ENCODE peak calls at places on chromosomes 13 and 19, in ten cellular contexts. S, H, F, M, N, G, O, A, K and T are unnamed samples.

GRCh38 chr13:32107474-32107873 is 75.9 kb downstream of the FRY start:
- DNase-seq in G (no peak), S (no peak), K (no peak), H (no peak), F (no peak), A (peak), O (no peak), M (no peak), N (no peak), T (no peak)

GRCh38 chr13:113564331-113565023 is 20.1 kb upstream of the TFDP1 start:
- DNase-seq in M (no peak), A (no peak), K (no peak), S (no peak), N (no peak), F (no peak), H (no peak), G (no peak), O (no peak), T (no peak)

GRCh38 chr13:94210826-94211225 is 268.7 kb downstream of the DCT start:
- DNase-seq in K (no peak), O (no peak), F (no peak), S (no peak), G (no peak), N (no peak), A (no peak), H (no peak), M (no peak), T (no peak)

GRCh38 chr13:97043302-97043701 is 49.0 kb upstream of the OXGR1 start:
- DNase-seq in M (no peak), N (no peak), A (peak), F (no peak), H (no peak), G (no peak), K (no peak), O (no peak), S (no peak), T (no peak)

GRCh38 chr13:83057119-83057518 is 825.2 kb downstream of the SLITRK1 start:
- DNase-seq in S (no peak), H (no peak), G (no peak), M (no peak), F (no peak), O (no peak), K (no peak), A (no peak), N (peak), T (no peak)

GRCh38 chr19:21595185-21595584 is 89.8 kb downstream of the ZNF429 start:
- DNase-seq in H (no peak), G (no peak), M (peak), N (no peak), F (peak), O (no peak), K (no peak), A (no peak), S (no peak), T (no peak)

GRCh38 chr19:16326401-16327130 is 1.9 kb downstream of the KLF2 start:
- DNase-seq in H (no peak), F (no peak), S (no peak), A (peak), M (no peak), K (no peak), N (no peak), G (no peak), O (no peak), T (no peak)

GRCh38 chr19:56217039-56217949 is 15.2 kb downstream of the ZSCAN5C start:
- DNase-seq in K (no peak), H (no peak), A (peak), M (peak), O (no peak), S (peak), N (peak), F (no peak), G (peak), T (no peak)

GRCh38 chr19:45528744-45529453 is 21.6 kb downstream of the VASP start:
- DNase-seq in N (no peak), A (no peak), S (no peak), K (no peak), M (peak), O (no peak), H (no peak), F (no peak), G (peak), T (peak)

GRCh38 chr13:27359203-27359821 is 65.1 kb upstream of the GTF3A start:
- DNase-seq in A (peak), M (peak), S (peak), F (peak), O (peak), N (peak), H (peak), K (peak), G (peak), T (peak)

GRCh38 chr19:15479391-15480345 is at the start of gene PGLYRP2:
- DNase-seq in H (peak), A (no peak), N (no peak), S (no peak), G (no peak), M (peak), K (no peak), O (no peak), F (no peak), T (no peak)

GRCh38 chr19:18450934-18451836 is 13.3 kb upstream of the ISYNA1 start:
- DNase-seq in O (no peak), F (peak), G (peak), H (peak), N (peak), M (peak), K (peak), A (peak), S (peak), T (peak)

GRCh38 chr13:48437381-48437780 is 24.5 kb upstream of the LPAR6 start:
- DNase-seq in S (peak), N (peak), K (peak), M (peak), G (no peak), O (no peak), H (no peak), F (peak), A (peak), T (no peak)

GRCh38 chr13:112062047-112062618 is 4.8 kb upstream of the SOX1 start:
- DNase-seq in M (no peak), F (no peak), H (no peak), S (no peak), A (no peak), K (no peak), N (no peak), O (no peak), G (no peak), T (no peak)

GRCh38 chr13:110334841-110335490 is 27.9 kb downstream of the COL4A2 start:
- DNase-seq in K (peak), S (no peak), A (no peak), H (no peak), G (no peak), F (no peak), O (no peak), M (no peak), N (no peak), T (no peak)

GRCh38 chr13:114054269-114054668 is 78.2 kb downstream of the RASA3 start:
- DNase-seq in A (no peak), F (no peak), K (no peak), O (no peak), S (no peak), G (no peak), N (no peak), H (no peak), M (no peak), T (peak)

GRCh38 chr19:55066107-55066709 is 3.3 kb upstream of the RDH13 start:
- DNase-seq in G (no peak), K (no peak), S (no peak), O (no peak), H (no peak), N (no peak), M (no peak), A (no peak), F (no peak), T (no peak)

GRCh38 chr19:54727562-54727961 is 3.3 kb downstream of the KIR3DL3 start:
- DNase-seq in M (no peak), H (no peak), G (no peak), S (no peak), K (no peak), O (no peak), F (no peak), A (no peak), N (no peak), T (no peak)

GRCh38 chr13:29339386-29340272 is 255.9 kb downstream of the SLC7A1 start:
- DNase-seq in F (no peak), S (no peak), M (no peak), K (no peak), H (no peak), O (no peak), A (no peak), G (no peak), N (no peak), T (no peak)

GRCh38 chr19:54316746-54317107 is 3.8 kb upstream of the LILRA5 start:
- DNase-seq in F (no peak), K (peak), G (no peak), A (no peak), M (no peak), S (no peak), H (no peak), N (no peak), O (no peak), T (no peak)

GRCh38 chr19:4586691-4587090 is 27.2 kb upstream of the SEMA6B start:
- DNase-seq in F (no peak), G (no peak), K (no peak), A (no peak), O (no peak), H (no peak), N (no peak), M (no peak), S (no peak), T (no peak)

GRCh38 chr19:3575260-3575741 is 2.6 kb downstream of the HMG20B start:
- DNase-seq in K (no peak), O (no peak), S (no peak), G (no peak), H (peak), M (no peak), N (peak), F (no peak), A (peak), T (no peak)

GRCh38 chr19:19463348-19464117 is 51.8 kb downstream of the TSSK6 start:
- DNase-seq in G (no peak), N (peak), O (no peak), S (no peak), F (peak), H (no peak), A (peak), K (no peak), M (peak), T (no peak)

GRCh38 chr13:39684531-39685137 is 29.2 kb downstream of the COG6 start:
- DNase-seq in K (no peak), M (no peak), G (peak), F (no peak), A (peak), H (peak), N (peak), O (no peak), S (no peak), T (no peak)
- TF ChIP-seq CTCF in K (peak), M (peak), G (peak), F (peak), A (peak), H (peak), N (peak), O (peak), S (peak), T (peak)

DNA sequence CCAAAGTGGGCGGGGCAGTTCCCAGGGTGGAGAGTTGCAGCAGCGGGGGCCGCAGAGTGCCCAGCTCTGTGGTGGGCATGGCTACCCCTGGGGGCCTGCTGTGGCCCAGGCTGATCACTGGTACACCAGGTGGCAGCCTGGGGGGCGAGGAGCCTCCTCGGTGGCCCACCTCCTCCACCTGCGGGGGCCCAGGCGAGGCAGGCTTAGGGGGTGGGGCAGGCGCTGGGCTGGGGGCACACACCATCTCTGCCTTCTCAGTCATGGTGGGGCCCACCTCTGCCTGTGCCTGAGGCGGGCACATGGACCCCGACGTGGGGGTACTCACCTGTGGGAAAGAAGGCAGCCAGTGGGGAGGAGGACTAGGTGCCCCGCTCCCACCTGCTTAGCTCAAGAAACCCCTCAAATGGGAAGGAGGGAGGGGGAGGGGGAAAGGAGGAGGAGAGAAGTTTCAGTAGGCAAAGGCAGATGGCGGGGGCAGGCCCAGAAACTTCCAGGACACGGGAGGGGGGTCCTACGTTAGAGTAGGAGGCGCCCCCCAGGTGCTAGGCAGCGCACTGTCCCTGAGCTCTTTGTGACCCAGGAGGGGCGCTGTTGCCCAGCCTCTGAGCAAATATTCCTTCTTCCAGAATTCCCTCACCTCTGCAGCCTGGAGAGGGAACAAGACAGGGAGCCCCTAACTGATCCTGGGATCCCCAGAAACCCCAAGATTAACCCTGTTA is 1.6 kb downstream of the LYL1 start:
- DNase-seq in M (no peak), S (no peak), F (no peak), G (no peak), O (no peak), A (peak), K (peak), H (no peak), N (no peak), T (no peak)
- H3K4me3 ChIP-seq in M (no peak), S (peak), F (peak), G (no peak), O (no peak), A (peak), K (peak), H (no peak), N (no peak), T (no peak)

GRCh38 chr13:33276581-33276980 is 9.0 kb downstream of the STARD13 start:
- DNase-seq in K (no peak), M (no peak), F (no peak), H (no peak), N (no peak), A (peak), O (no peak), S (no peak), G (no peak), T (no peak)

GRCh38 chr13:33277946-33278345 is 7.6 kb downstream of the STARD13 start:
- DNase-seq in O (no peak), F (peak), H (no peak), A (no peak), K (no peak), G (no peak), M (no peak), S (no peak), N (no peak), T (no peak)

GRCh38 chr13:33275916-33276315 is 9.6 kb downstream of the STARD13 start:
- DNase-seq in G (no peak), H (no peak), M (no peak), K (no peak), N (peak), F (no peak), A (no peak), O (no peak), S (no peak), T (no peak)

GRCh38 chr13:33278923-33279322 is 6.6 kb downstream of the STARD13 start:
- DNase-seq in K (no peak), O (no peak), F (no peak), N (no peak), A (no peak), G (no peak), M (no peak), H (no peak), S (no peak), T (no peak)

GRCh38 chr13:33277351-33277750 is 8.2 kb downstream of the STARD13 start:
- DNase-seq in O (no peak), F (no peak), S (no peak), G (no peak), A (no peak), N (no peak), K (no peak), M (no peak), H (no peak), T (no peak)
- H3K27ac ChIP-seq in O (no peak), F (peak), S (peak), G (no peak), A (no peak), N (peak), K (peak), M (no peak), H (no peak), T (no peak)

GRCh38 chr19:48244289-48244688 is 11.4 kb downstream of the CARD8 start:
- DNase-seq in O (no peak), F (no peak), H (no peak), K (no peak), N (no peak), A (peak), M (no peak), S (no peak), G (no peak), T (no peak)

GRCh38 chr19:48246101-48246500 is 9.6 kb downstream of the CARD8 start:
- DNase-seq in G (no peak), S (no peak), O (no peak), H (no peak), M (no peak), N (no peak), F (no peak), K (no peak), A (no peak), T (no peak)

GRCh38 chr19:48248081-48248833 is 7.5 kb downstream of the CARD8 start:
- DNase-seq in G (no peak), F (no peak), A (no peak), K (no peak), O (no peak), M (no peak), H (no peak), S (no peak), N (no peak), T (no peak)

GRCh38 chr19:48249502-48250014 is 6.2 kb downstream of the CARD8 start:
- DNase-seq in S (peak), O (no peak), N (no peak), H (no peak), F (peak), G (no peak), K (peak), M (peak), A (peak), T (peak)

GRCh38 chr19:48247212-48247611 is 8.5 kb downstream of the CARD8 start:
- DNase-seq in S (no peak), A (no peak), O (no peak), G (no peak), F (no peak), M (no peak), H (no peak), N (no peak), K (no peak), T (no peak)
- TF ChIP-seq CTCF in S (no peak), A (no peak), O (no peak), G (no peak), F (no peak), M (no peak), H (no peak), N (no peak), K (no peak), T (no peak)

GRCh38 chr19:43534305-43534612 is 1.3 kb downstream of the ZNF575 start:
- DNase-seq in M (no peak), G (no peak), A (no peak), O (no peak), N (no peak), H (no peak), S (no peak), F (no peak), K (no peak), T (no peak)
- H3K4me3 ChIP-seq in M (no peak), G (no peak), A (no peak), O (peak), N (peak), H (no peak), S (peak), F (peak), K (peak), T (no peak)

GRCh38 chr13:33257786-33258185 is 27.8 kb downstream of the STARD13 start:
- DNase-seq in F (no peak), S (no peak), K (no peak), A (no peak), H (no peak), G (no peak), M (no peak), N (no peak), O (no peak), T (no peak)
- H3K27ac ChIP-seq in F (no peak), S (peak), K (peak), A (no peak), H (peak), G (peak), M (no peak), N (peak), O (no peak), T (no peak)

GRCh38 chr13:73718248-73718647 is 416.0 kb downstream of the KLF12 start:
- DNase-seq in N (no peak), M (no peak), A (no peak), K (no peak), O (no peak), H (no peak), F (no peak), S (no peak), G (no peak), T (no peak)

GRCh38 chr13:73720216-73720840 is 413.9 kb downstream of the KLF12 start:
- DNase-seq in K (no peak), O (no peak), S (no peak), M (no peak), A (no peak), N (peak), H (no peak), G (no peak), F (no peak), T (no peak)

GRCh38 chr13:73717632-73718031 is 416.6 kb downstream of the KLF12 start:
- DNase-seq in H (no peak), N (peak), M (peak), K (no peak), F (no peak), A (peak), G (peak), S (no peak), O (no peak), T (no peak)

GRCh38 chr13:73721571-73721970 is 412.6 kb downstream of the KLF12 start:
- DNase-seq in K (no peak), N (no peak), F (no peak), M (no peak), G (no peak), S (no peak), H (no peak), A (no peak), O (no peak), T (no peak)

DNA sequence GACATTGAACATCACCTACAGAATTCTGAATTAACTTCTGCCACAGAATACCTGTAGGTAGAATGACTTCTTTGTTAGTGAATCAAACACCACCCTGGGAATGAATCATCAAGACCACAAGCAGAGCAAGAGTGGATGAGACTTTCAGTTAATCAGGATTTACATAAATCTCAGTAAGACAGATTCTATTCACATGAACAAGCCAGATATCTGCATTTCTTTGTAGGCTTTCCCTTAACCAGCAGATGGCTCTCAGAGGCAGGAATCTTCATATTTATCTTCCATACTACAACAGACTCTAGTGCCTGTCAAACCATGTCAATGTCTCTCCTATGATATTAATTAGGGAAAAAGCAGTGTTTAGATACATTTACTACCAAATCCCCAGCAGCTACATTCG is 412.1 kb downstream of the KLF12 start:
- DNase-seq in N (peak), G (peak), H (peak), M (no peak), K (no peak), A (peak), F (no peak), S (no peak), O (peak), T (no peak)
- TF ChIP-seq CTCF in N (peak), G (peak), H (no peak), M (no peak), K (no peak), A (no peak), F (no peak), S (no peak), O (peak), T (peak)

GRCh38 chr13:46315491-46316075 is 71.5 kb downstream of the RUBCNL start:
- DNase-seq in O (no peak), H (no peak), K (no peak), S (no peak), G (no peak), N (no peak), M (no peak), A (no peak), F (no peak), T (no peak)

GRCh38 chr13:46314587-46314986 is 72.5 kb downstream of the RUBCNL start:
- DNase-seq in A (no peak), H (no peak), S (no peak), N (no peak), F (no peak), G (no peak), K (no peak), O (no peak), M (no peak), T (no peak)

GRCh38 chr13:46315036-46315435 is 72.0 kb downstream of the RUBCNL start:
- DNase-seq in S (no peak), F (no peak), O (no peak), G (no peak), M (no peak), H (no peak), K (no peak), A (no peak), N (no peak), T (no peak)

GRCh38 chr13:46311217-46311616 is 75.8 kb downstream of the RUBCNL start:
- DNase-seq in S (no peak), H (no peak), A (no peak), M (no peak), N (no peak), G (no peak), O (no peak), F (no peak), K (no peak), T (no peak)

GRCh38 chr13:46313441-46314257 is 73.4 kb downstream of the RUBCNL start:
- DNase-seq in M (no peak), N (no peak), S (no peak), G (no peak), O (no peak), A (no peak), K (no peak), F (no peak), H (no peak), T (no peak)
- H3K4me3 ChIP-seq in M (no peak), N (no peak), S (no peak), G (no peak), O (no peak), A (no peak), K (no peak), F (no peak), H (no peak), T (peak)

GRCh38 chr19:7751157-7751783 is 3.9 kb upstream of the CD209 start:
- DNase-seq in G (no peak), M (no peak), O (no peak), A (no peak), S (no peak), H (no peak), N (peak), F (no peak), K (peak), T (no peak)
- H3K27ac ChIP-seq in G (no peak), M (no peak), O (no peak), A (no peak), S (no peak), H (no peak), N (no peak), F (no peak), K (no peak), T (no peak)